ENCODE peak calls at places on chromosome 14, in four cellular contexts. D is A549, H is GM12878, K is HepG2. I is an unnamed sample.

GRCh38 chr14:63770187-63770807 is 42.4 kb upstream of the SGPP1 start:
- DNase-seq in K (peak), H (no peak), D (no peak), I (peak)

GRCh38 chr14:47103781-47104180 is 452.2 kb upstream of the RPL10L start:
- DNase-seq in D (no peak), H (no peak), K (no peak), I (no peak)

GRCh38 chr14:39266589-39266870 is 32.8 kb downstream of the MIA2 start:
- DNase-seq in D (no peak), K (peak), H (no peak), I (no peak)

GRCh38 chr14:96261772-96262485 is 5.9 kb downstream of the BDKRB1 start:
- DNase-seq in D (no peak), H (no peak), K (no peak), I (no peak)

GRCh38 chr14:21041676-21042433 is at the start of gene RNASE7:
- DNase-seq in H (no peak), K (no peak), D (no peak), I (no peak)

GRCh38 chr14:51501746-51502145 is 150.0 kb upstream of the FRMD6 start:
- DNase-seq in K (no peak), H (no peak), D (no peak), I (no peak)

GRCh38 chr14:54370323-54371125 is 26.3 kb upstream of the CDKN3 start:
- DNase-seq in H (no peak), K (no peak), D (no peak), I (no peak)

GRCh38 chr14:18688346-18688745 is 87.4 kb downstream of the OR11H12 start:
- DNase-seq in D (no peak), H (no peak), K (no peak), I (no peak)

GRCh38 chr14:74459289-74459946 is 33.4 kb upstream of the SYNDIG1L start:
- DNase-seq in D (peak), K (peak), H (no peak), I (peak)

GRCh38 chr14:34262511-34262910 is 199.5 kb downstream of the SPTSSA start:
- DNase-seq in K (no peak), D (no peak), H (no peak), I (peak)

GRCh38 chr14:95527392-95528002 is 7.4 kb upstream of the GLRX5 start:
- DNase-seq in K (peak), H (no peak), D (no peak), I (peak)

GRCh38 chr14:29926228-29926627 is 1.4 kb downstream of the PRKD1 start:
- DNase-seq in K (no peak), D (no peak), H (no peak), I (no peak)

GRCh38 chr14:99321955-99322730 is 50.1 kb upstream of the BCL11B start:
- DNase-seq in K (no peak), D (no peak), H (no peak), I (no peak)

GRCh38 chr14:99915305-99916090 is 122.3 kb downstream of the EML1 start:
- DNase-seq in K (no peak), H (no peak), D (no peak), I (no peak)

GRCh38 chr14:51328089-51328941 is 88.3 kb downstream of the TMX1 start:
- DNase-seq in D (no peak), H (no peak), K (no peak), I (no peak)

GRCh38 chr14:89422181-89422951 is 5.3 kb upstream of the FOXN3 start:
- DNase-seq in H (no peak), D (no peak), K (no peak), I (no peak)

GRCh38 chr14:78758333-78758732 is 588.2 kb downstream of the NRXN3 start:
- DNase-seq in D (peak), H (peak), K (peak), I (peak)

GRCh38 chr14:100896369-100897060 is 7.0 kb downstream of the RTL1 start:
- DNase-seq in D (no peak), H (no peak), K (no peak), I (peak)

GRCh38 chr14:99654235-99655000 is 9.5 kb downstream of the HHIPL1 start:
- DNase-seq in K (no peak), H (no peak), D (peak), I (no peak)

GRCh38 chr14:90641111-90642010 is 174.9 kb downstream of the TTC7B start:
- DNase-seq in D (no peak), K (no peak), H (no peak), I (no peak)

GRCh38 chr14:64217318-64217717 is 76.9 kb downstream of the ESR2 start:
- DNase-seq in K (no peak), H (no peak), D (no peak), I (peak)

GRCh38 chr14:101224356-101225115 is 321.0 kb upstream of the RTL1 start:
- DNase-seq in K (no peak), D (no peak), H (no peak), I (peak)

GRCh38 chr14:51094901-51095853 is at the start of gene TRIM9:
- DNase-seq in D (peak), H (peak), K (peak), I (peak)

GRCh38 chr14:30445394-30445793 is 113.6 kb upstream of the G2E3 start:
- DNase-seq in H (no peak), K (no peak), D (no peak), I (no peak)

GRCh38 chr14:91127411-91127810 is 13.5 kb downstream of the DGLUCY start:
- DNase-seq in H (no peak), D (no peak), K (no peak), I (no peak)

GRCh38 chr14:97164014-97164413 is 366.8 kb downstream of the VRK1 start:
- DNase-seq in H (no peak), D (no peak), K (no peak), I (no peak)

GRCh38 chr14:105883066-105884005 is 357.0 kb downstream of the TMEM121 start:
- DNase-seq in D (no peak), H (no peak), K (no peak), I (no peak)

GRCh38 chr14:22333408-22334274 is 255.4 kb downstream of the DAD1 start:
- DNase-seq in K (peak), H (no peak), D (peak), I (no peak)
- TF ChIP-seq PBX3 in K (no peak), H (peak), D (peak), I (peak)

GRCh38 chr14:103126873-103127304 is 3.6 kb downstream of the TNFAIP2 start:
- DNase-seq in H (no peak), K (peak), D (no peak), I (peak)
- TF ChIP-seq PBX3 in H (no peak), K (no peak), D (no peak), I (no peak)

GRCh38 chr14:76995279-76996035 is 33.1 kb downstream of the IRF2BPL start:
- DNase-seq in H (no peak), D (no peak), K (no peak), I (no peak)
- TF ChIP-seq PBX3 in H (no peak), D (no peak), K (no peak), I (no peak)

GRCh38 chr14:70821916-70822705 is 12.8 kb upstream of the MAP3K9 start:
- DNase-seq in H (no peak), D (peak), K (no peak), I (peak)
- TF ChIP-seq PBX3 in H (no peak), D (no peak), K (no peak), I (no peak)

DNA sequence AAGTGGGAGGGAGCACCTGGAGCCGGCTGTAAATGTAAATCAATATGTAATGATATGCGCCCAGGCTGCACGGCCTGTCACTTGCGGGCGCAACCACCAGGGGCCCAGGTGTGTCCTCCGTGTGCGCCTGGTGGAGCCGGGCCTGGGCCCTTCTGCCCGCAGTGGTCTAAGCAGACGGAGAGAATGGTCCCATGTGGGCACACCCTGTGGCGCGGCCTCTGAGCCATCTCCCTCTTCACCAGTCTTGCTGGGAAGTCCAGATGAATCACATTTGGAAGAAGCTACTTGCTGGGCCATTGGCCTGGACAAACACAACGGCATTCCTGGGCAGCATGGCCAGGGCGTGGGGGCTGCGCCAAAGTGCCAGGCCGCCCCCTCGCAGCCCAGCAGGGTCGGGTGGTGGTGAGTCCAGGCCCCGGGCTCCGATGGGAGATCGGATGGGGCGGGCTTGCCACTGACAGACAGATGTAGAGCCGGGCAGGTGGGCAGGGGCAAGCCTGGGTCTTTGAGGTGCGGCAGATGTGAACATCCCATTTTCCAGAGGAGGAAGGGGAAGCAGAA is 193.2 kb upstream of the C14orf180 start:
- DNase-seq in K (no peak), D (no peak), H (no peak), I (peak)
- TF ChIP-seq PBX3 in K (no peak), D (no peak), H (no peak), I (no peak)

DNA sequence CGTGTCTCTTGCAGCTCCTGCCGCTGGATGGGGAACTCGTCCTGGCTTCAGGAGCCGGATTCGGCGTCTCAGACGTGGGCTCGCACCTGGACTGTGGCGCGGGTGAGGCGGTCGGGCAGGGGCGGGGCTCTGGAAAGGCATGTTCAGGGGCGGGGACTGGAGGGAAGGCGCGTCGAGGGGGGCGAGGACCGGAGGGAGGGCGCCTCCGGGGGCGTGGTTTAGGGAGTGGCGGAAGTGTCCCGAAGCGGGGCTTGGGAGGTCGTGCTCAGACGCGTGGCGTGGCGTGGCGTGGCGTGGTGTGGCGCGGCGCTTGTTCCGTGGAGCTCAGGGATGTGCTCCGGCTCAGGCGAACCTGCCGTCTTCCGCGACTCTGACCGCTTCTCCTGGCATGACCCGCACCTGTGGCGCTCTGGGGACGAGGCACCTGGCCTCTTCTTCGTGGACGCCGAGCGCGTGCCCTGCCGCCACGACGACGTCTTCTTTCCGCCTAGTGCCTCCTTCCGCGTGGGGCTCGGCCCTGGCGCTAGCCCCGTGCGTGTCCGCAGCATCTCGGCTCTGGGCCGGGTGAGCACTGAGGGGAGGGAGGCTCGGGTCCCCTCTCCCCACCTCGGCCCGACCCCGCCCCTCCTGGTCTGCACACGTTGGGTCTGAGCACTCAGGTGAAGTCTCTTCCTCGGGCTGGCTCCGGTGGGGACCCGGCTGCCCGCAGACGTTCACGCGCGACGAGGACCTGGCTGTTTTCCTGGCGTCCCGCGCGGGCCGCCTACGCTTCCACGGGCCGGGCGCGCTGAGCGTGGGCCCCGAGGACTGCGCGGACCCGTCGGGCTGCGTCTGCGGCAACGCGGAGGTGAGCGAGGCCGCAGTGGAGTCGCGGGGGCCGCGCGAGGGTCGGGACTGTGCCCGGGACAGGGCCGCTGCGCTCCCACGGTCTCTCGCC is 6.2 kb downstream of the AMN start:
- DNase-seq in D (no peak), H (no peak), K (no peak), I (no peak)
- TF ChIP-seq PBX3 in D (no peak), H (no peak), K (no peak), I (no peak)

GRCh38 chr14:104678901-104679705 is 10.3 kb upstream of the INF2 start:
- DNase-seq in H (no peak), K (no peak), D (no peak), I (no peak)

GRCh38 chr14:104681689-104682074 is 7.7 kb upstream of the INF2 start:
- DNase-seq in H (no peak), D (peak), K (peak), I (peak)

GRCh38 chr14:104682107-104682593 is 7.3 kb upstream of the INF2 start:
- DNase-seq in D (peak), H (no peak), K (no peak), I (peak)

GRCh38 chr14:104680056-104680805 is 9.2 kb upstream of the INF2 start:
- DNase-seq in H (no peak), K (no peak), D (peak), I (no peak)

GRCh38 chr14:104680806-104681688 is 8.4 kb upstream of the INF2 start:
- DNase-seq in H (no peak), D (peak), K (peak), I (no peak)
- TF ChIP-seq PBX3 in H (no peak), D (peak), K (no peak), I (no peak)

DNA sequence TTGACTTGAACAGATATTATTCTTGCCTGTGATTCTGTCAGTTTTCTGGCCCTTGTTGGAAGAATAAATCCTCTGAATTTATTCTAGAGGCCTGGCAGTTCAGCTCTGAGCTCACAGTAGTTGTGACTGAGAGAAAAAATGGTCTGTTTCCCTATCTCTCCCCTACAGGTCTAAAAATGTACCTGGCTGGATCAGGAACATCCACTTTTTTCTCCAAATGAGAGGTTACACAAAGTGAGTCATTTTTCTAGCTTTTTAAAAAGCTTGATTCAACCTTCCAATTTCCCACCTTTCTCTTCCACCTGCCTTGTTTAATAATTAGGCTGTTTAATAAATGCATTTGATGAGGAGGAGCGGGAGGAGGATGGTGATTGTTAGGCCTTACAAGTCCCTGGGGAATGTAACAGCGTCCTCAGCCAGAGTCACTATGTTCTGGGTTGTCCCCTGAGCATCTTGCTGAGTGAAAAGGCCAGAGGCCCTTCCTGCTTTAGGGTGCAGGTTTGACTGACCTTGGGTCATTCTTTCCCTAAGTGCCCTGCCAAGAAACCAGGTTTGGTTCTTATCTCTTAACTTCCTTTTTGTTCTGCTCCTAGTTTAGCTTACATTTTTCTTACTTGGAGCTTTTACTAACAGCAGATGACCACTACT is 91.7 kb upstream of the FUT8 start:
- DNase-seq in H (no peak), K (no peak), D (no peak), I (no peak)
- TF ChIP-seq PBX3 in H (no peak), K (no peak), D (no peak), I (no peak)

GRCh38 chr14:27387458-27387857 is 789.6 kb upstream of the NOVA1 start:
- DNase-seq in D (no peak), H (no peak), K (no peak), I (no peak)

GRCh38 chr14:27389402-27389801 is 791.6 kb upstream of the NOVA1 start:
- DNase-seq in K (no peak), D (no peak), H (no peak), I (no peak)

GRCh38 chr14:27392153-27392552 is 794.3 kb upstream of the NOVA1 start:
- DNase-seq in K (no peak), D (no peak), H (no peak), I (no peak)

GRCh38 chr14:27391331-27391730 is 793.5 kb upstream of the NOVA1 start:
- DNase-seq in D (no peak), H (no peak), K (no peak), I (no peak)

DNA sequence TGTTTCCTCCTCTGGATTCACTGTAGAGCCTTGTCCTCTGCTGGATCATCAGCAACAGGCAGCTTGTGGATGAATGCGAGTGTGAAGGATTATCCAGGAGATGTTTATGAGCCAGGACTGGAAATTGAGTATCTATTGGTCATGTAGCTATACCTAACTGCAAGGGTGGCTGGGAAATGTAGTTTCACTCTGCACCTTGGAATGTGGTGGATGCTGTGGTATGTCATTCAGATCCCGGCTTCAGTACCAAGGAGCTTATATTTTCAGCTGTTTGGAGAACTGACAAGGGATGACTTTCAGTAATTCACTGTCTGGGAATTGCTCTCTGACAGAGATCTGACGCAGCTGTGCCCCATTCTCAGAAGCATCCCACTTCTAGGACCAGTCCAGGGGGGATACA is 792.3 kb upstream of the NOVA1 start:
- DNase-seq in H (no peak), D (no peak), K (no peak), I (no peak)
- TF ChIP-seq PBX3 in H (no peak), D (no peak), K (no peak), I (no peak)